ENCODE peak calls at places on chromosomes 13 and 19, in six cellular contexts. One of them, this sample, is unnamed.

GRCh38 chr13:113978741-113979481 is 5.0 kb upstream of the C13orf46 start:
- DNase-seq in psoas muscle: peak; percentile 10
- DNase-seq in OCI-LY7: no peak
- DNase-seq in CD4-positive, alpha-beta memory T cell: no peak
- DNase-seq in GM23338: no peak
- DNase-seq in thoracic aorta: no peak
- DNase-seq in this sample: no peak

GRCh38 chr19:33379151-33379829 is 5.8 kb downstream of the CEBPG start:
- DNase-seq in thoracic aorta: no peak
- DNase-seq in OCI-LY7: no peak
- DNase-seq in CD4-positive, alpha-beta memory T cell: no peak
- DNase-seq in psoas muscle: no peak
- DNase-seq in GM23338: no peak
- DNase-seq in this sample: no peak

GRCh38 chr13:50529154-50529882 is 314.2 kb downstream of the DLEU7 start:
- DNase-seq in OCI-LY7: no peak
- DNase-seq in thoracic aorta: peak; percentile 37
- DNase-seq in psoas muscle: peak; percentile 86
- DNase-seq in GM23338: no peak
- DNase-seq in CD4-positive, alpha-beta memory T cell: no peak
- DNase-seq in this sample: no peak

GRCh38 chr13:40442191-40442590 is 224.2 kb downstream of the FOXO1 start:
- DNase-seq in psoas muscle: peak; percentile 43
- DNase-seq in thoracic aorta: no peak
- DNase-seq in CD4-positive, alpha-beta memory T cell: no peak
- DNase-seq in GM23338: no peak
- DNase-seq in OCI-LY7: no peak
- DNase-seq in this sample: no peak

GRCh38 chr19:35673121-35673804 is 6.9 kb downstream of the UPK1A start:
- DNase-seq in thoracic aorta: no peak
- DNase-seq in CD4-positive, alpha-beta memory T cell: peak; percentile 15
- DNase-seq in psoas muscle: peak; percentile 34
- DNase-seq in GM23338: peak; percentile 84
- DNase-seq in OCI-LY7: no peak
- DNase-seq in this sample: peak; percentile 37

GRCh38 chr19:38693380-38694223 is 46.2 kb downstream of the ACTN4 start:
- DNase-seq in CD4-positive, alpha-beta memory T cell: peak; percentile 62
- DNase-seq in OCI-LY7: peak; percentile 9
- DNase-seq in psoas muscle: no peak
- DNase-seq in thoracic aorta: no peak
- DNase-seq in GM23338: peak; percentile 85
- DNase-seq in this sample: no peak

GRCh38 chr19:40193587-40193849 is 2.3 kb downstream of the MAP3K10 start:
- DNase-seq in CD4-positive, alpha-beta memory T cell: no peak
- DNase-seq in psoas muscle: no peak
- DNase-seq in thoracic aorta: no peak
- DNase-seq in OCI-LY7: no peak
- DNase-seq in GM23338: no peak
- DNase-seq in this sample: no peak

GRCh38 chr13:25691654-25692053 is 319.9 kb downstream of the ATP8A2 start:
- DNase-seq in OCI-LY7: no peak
- DNase-seq in psoas muscle: no peak
- DNase-seq in thoracic aorta: no peak
- DNase-seq in CD4-positive, alpha-beta memory T cell: no peak
- DNase-seq in GM23338: no peak
- DNase-seq in this sample: no peak

GRCh38 chr13:26752671-26753070 is 7.9 kb downstream of the GPR12 start:
- DNase-seq in thoracic aorta: no peak
- DNase-seq in OCI-LY7: no peak
- DNase-seq in GM23338: no peak
- DNase-seq in CD4-positive, alpha-beta memory T cell: no peak
- DNase-seq in psoas muscle: no peak
- DNase-seq in this sample: no peak

GRCh38 chr19:14507704-14508246 is 10.4 kb downstream of the DNAJB1 start:
- DNase-seq in OCI-LY7: no peak
- DNase-seq in GM23338: no peak
- DNase-seq in psoas muscle: no peak
- DNase-seq in thoracic aorta: no peak
- DNase-seq in CD4-positive, alpha-beta memory T cell: no peak
- DNase-seq in this sample: no peak

GRCh38 chr19:13098291-13099072 is 4.2 kb downstream of the LYL1 start:
- DNase-seq in OCI-LY7: no peak
- DNase-seq in thoracic aorta: no peak
- DNase-seq in psoas muscle: no peak
- DNase-seq in CD4-positive, alpha-beta memory T cell: peak; percentile 46
- DNase-seq in GM23338: peak; percentile 72
- DNase-seq in this sample: no peak

GRCh38 chr13:21759503-21759902 is 88.6 kb downstream of the FGF9 start:
- DNase-seq in GM23338: no peak
- DNase-seq in OCI-LY7: no peak
- DNase-seq in psoas muscle: no peak
- DNase-seq in CD4-positive, alpha-beta memory T cell: no peak
- DNase-seq in thoracic aorta: no peak
- DNase-seq in this sample: no peak

GRCh38 chr19:35486268-35486708 is 4.0 kb downstream of the KRTDAP start:
- DNase-seq in OCI-LY7: no peak
- DNase-seq in psoas muscle: no peak
- DNase-seq in thoracic aorta: no peak
- DNase-seq in GM23338: no peak
- DNase-seq in CD4-positive, alpha-beta memory T cell: no peak
- DNase-seq in this sample: no peak

GRCh38 chr13:34942732-34943674 is 933 bp downstream of the NBEA start:
- DNase-seq in CD4-positive, alpha-beta memory T cell: peak; percentile 5
- DNase-seq in GM23338: peak; percentile 78
- DNase-seq in psoas muscle: peak; percentile 18
- DNase-seq in thoracic aorta: no peak
- DNase-seq in OCI-LY7: peak; percentile 28
- DNase-seq in this sample: no peak

GRCh38 chr19:11821474-11821873 is 7.4 kb downstream of the ZNF440 start:
- DNase-seq in psoas muscle: no peak
- DNase-seq in CD4-positive, alpha-beta memory T cell: no peak
- DNase-seq in GM23338: no peak
- DNase-seq in OCI-LY7: no peak
- DNase-seq in thoracic aorta: no peak
- DNase-seq in this sample: no peak
- H3K4me1 ChIP-seq in psoas muscle: no peaks in the 10 kb centered on the region
- H3K4me1 ChIP-seq in CD4-positive, alpha-beta memory T cell: no peaks in the 10 kb centered on the region
- H3K4me1 ChIP-seq in GM23338: no peaks in the 10 kb centered on the region
- H3K4me1 ChIP-seq in OCI-LY7: no peaks in the 10 kb centered on the region
- H3K4me1 ChIP-seq in thoracic aorta: no peaks in the 10 kb centered on the region
- H3K4me1 ChIP-seq in this sample: no peaks in the 10 kb centered on the region

DNA sequence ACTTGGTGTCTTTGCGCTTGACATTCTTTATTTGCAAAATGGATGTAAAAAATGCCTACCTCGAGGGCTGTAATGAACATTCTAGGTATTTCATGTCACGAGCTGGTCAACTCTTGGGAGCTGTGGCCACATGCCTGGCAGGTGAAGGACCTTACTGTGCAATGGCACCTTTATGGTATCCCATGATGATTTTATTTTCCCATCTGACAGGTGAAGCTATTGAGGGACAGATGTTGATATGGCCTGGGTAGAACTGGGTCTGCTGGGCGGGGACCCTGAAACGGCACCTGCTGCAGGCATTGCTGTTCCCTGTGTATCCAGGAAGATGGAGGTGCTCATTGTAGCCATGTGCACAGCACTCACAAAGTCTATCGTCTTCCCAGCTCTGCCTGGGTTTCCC is 332.2 kb downstream of the TEX29 start:
- DNase-seq in psoas muscle: no peak
- DNase-seq in thoracic aorta: no peak
- DNase-seq in GM23338: no peak
- DNase-seq in CD4-positive, alpha-beta memory T cell: no peak
- DNase-seq in OCI-LY7: no peak
- DNase-seq in this sample: no peak
- H3K36me3 ChIP-seq in psoas muscle: no peaks in the 10 kb centered on the region
- H3K36me3 ChIP-seq in thoracic aorta: no peaks in the 10 kb centered on the region
- H3K36me3 ChIP-seq in GM23338: no peaks in the 10 kb centered on the region
- H3K36me3 ChIP-seq in CD4-positive, alpha-beta memory T cell: no peaks in the 10 kb centered on the region
- H3K36me3 ChIP-seq in OCI-LY7: no peaks in the 10 kb centered on the region
- H3K36me3 ChIP-seq in this sample: no peaks in the 10 kb centered on the region

DNA sequence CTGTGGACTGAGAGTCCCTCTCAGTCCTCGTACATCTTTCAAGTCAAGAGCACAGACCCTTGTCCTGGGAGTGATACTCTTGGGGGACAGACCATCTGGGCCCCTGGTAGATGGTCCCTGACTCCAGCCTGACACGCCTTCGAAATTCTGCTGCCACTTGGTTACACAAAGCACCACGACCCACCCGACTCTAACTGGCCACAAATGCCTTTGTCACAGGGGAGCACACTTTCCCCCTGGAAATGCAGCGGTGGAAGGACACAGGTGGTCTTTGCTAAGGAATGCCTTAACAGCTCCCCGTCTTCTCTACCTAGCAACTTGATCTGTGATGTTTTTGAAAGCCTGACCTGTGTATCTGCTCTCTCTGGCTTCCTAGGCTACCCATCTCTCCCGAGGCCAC is 13.8 kb upstream of the DHRS12 start:
- DNase-seq in psoas muscle: no peak
- DNase-seq in GM23338: no peak
- DNase-seq in OCI-LY7: no peak
- DNase-seq in CD4-positive, alpha-beta memory T cell: no peak
- DNase-seq in thoracic aorta: no peak
- DNase-seq in this sample: no peak
- H3K4me1 ChIP-seq in psoas muscle: peaks cover 14% of the 10 kb centered on the region
- H3K4me1 ChIP-seq in GM23338: peaks cover 31% of the 10 kb centered on the region
- H3K4me1 ChIP-seq in OCI-LY7: peaks cover 83% of the 10 kb centered on the region
- H3K4me1 ChIP-seq in CD4-positive, alpha-beta memory T cell: peaks cover 77% of the 10 kb centered on the region
- H3K4me1 ChIP-seq in thoracic aorta: peaks cover 15% of the 10 kb centered on the region
- H3K4me1 ChIP-seq in this sample: peaks cover 8% of the 10 kb centered on the region

GRCh38 chr19:29305268-29305667 is 92.3 kb upstream of the UQCRFS1 start:
- DNase-seq in OCI-LY7: no peak
- DNase-seq in CD4-positive, alpha-beta memory T cell: no peak
- DNase-seq in psoas muscle: no peak
- DNase-seq in thoracic aorta: no peak
- DNase-seq in GM23338: no peak
- DNase-seq in this sample: no peak

GRCh38 chr19:29311391-29311790 is 98.4 kb upstream of the UQCRFS1 start:
- DNase-seq in psoas muscle: no peak
- DNase-seq in GM23338: peak; percentile 39
- DNase-seq in thoracic aorta: no peak
- DNase-seq in OCI-LY7: no peak
- DNase-seq in CD4-positive, alpha-beta memory T cell: no peak
- DNase-seq in this sample: no peak

GRCh38 chr19:29309637-29310036 is 96.7 kb upstream of the UQCRFS1 start:
- DNase-seq in thoracic aorta: no peak
- DNase-seq in GM23338: no peak
- DNase-seq in CD4-positive, alpha-beta memory T cell: no peak
- DNase-seq in psoas muscle: no peak
- DNase-seq in OCI-LY7: no peak
- DNase-seq in this sample: no peak

GRCh38 chr19:29303707-29304090 is 90.7 kb upstream of the UQCRFS1 start:
- DNase-seq in CD4-positive, alpha-beta memory T cell: no peak
- DNase-seq in OCI-LY7: no peak
- DNase-seq in thoracic aorta: no peak
- DNase-seq in GM23338: no peak
- DNase-seq in psoas muscle: no peak
- DNase-seq in this sample: no peak

GRCh38 chr19:29308977-29309520 is 96.1 kb upstream of the UQCRFS1 start:
- DNase-seq in thoracic aorta: no peak
- DNase-seq in psoas muscle: no peak
- DNase-seq in CD4-positive, alpha-beta memory T cell: no peak
- DNase-seq in OCI-LY7: no peak
- DNase-seq in GM23338: peak; percentile 64
- DNase-seq in this sample: no peak
- H3K36me3 ChIP-seq in thoracic aorta: no peaks in the 10 kb centered on the region
- H3K36me3 ChIP-seq in psoas muscle: no peaks in the 10 kb centered on the region
- H3K36me3 ChIP-seq in CD4-positive, alpha-beta memory T cell: no peaks in the 10 kb centered on the region
- H3K36me3 ChIP-seq in OCI-LY7: no peaks in the 10 kb centered on the region
- H3K36me3 ChIP-seq in GM23338: no peaks in the 10 kb centered on the region
- H3K36me3 ChIP-seq in this sample: no peaks in the 10 kb centered on the region

DNA sequence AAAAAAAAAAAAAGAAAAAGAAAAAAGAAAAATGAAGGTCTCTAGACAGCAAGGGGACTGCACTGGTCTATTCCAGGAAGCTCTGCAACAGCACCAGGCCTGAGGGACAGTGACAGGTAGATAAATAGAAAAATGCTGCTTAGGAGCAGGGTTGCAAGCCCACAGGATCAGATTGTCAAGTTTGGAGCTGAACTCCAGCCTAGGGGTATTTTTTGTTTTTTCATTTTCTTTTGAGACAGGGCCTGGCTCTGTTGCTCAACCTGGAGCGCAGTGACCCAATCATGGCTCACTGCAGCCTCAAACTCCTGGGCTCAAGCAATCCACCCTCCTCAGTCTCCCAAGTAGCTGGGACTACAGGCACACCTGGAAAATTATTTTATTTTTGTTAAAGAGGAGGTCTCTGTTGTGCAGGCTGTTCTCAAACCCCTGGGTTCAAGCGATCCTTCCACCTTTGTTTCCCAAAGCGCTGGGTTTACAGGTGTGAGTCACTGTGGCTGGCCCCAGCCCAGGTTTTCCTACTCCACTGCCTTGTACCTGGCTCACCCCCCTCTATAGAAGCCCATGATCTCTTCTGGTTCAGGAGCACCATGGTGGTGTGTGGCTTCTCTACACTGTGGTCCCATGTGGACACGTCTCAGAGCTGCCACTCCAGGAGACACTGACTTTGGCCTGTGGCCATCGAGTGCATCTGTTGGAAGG is 23.9 kb downstream of the POP4 start:
- DNase-seq in GM23338: no peak
- DNase-seq in psoas muscle: no peak
- DNase-seq in CD4-positive, alpha-beta memory T cell: no peak
- DNase-seq in thoracic aorta: no peak
- DNase-seq in OCI-LY7: no peak
- DNase-seq in this sample: no peak
- H3K4me1 ChIP-seq in GM23338: peaks cover 9% of the 10 kb centered on the region
- H3K4me1 ChIP-seq in psoas muscle: no peaks in the 10 kb centered on the region
- H3K4me1 ChIP-seq in CD4-positive, alpha-beta memory T cell: peaks cover 4% of the 10 kb centered on the region
- H3K4me1 ChIP-seq in thoracic aorta: no peaks in the 10 kb centered on the region
- H3K4me1 ChIP-seq in OCI-LY7: peaks cover 8% of the 10 kb centered on the region
- H3K4me1 ChIP-seq in this sample: peaks cover 2% of the 10 kb centered on the region

DNA sequence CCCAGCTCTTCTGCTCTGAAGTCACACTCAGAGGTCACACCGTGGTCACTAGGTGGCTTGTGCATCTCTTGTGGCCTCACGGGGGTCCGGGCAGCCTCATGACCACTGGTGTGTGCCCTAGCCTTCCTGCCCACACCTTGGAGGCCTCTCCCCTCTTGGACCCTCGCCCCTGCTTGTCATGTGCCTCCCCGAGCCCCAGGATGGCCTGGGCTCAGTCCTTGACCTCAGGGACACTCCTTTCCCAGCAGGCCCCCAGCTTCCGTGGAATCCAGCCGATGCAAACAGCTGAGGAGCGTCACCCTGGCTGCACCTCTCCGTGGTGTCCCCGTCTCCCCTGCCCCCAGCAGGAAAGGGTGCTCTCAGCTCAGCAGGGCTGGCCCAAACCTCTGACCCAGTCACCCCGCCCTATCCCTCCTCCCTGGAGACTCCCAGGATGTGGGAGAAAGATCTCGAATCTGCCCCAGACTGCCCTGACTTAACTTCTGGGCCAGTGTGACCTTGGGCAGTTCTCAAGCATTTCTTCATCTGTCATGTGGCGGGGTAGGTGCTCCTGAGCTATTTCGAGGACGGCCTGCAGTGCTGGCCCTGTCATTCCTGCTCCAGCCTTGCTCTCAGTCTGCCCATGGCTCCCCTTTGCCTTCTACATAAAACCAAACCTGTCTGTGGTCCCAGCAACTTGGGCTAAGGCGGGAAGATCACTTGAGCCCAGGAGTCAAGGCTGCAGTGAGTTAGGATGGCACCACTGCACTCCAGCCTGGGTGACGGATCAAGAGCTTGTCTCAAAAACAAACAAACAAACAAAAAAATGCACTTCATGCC is 4.6 kb upstream of the SLC25A42 start:
- DNase-seq in thoracic aorta: no peak
- DNase-seq in psoas muscle: no peak
- DNase-seq in GM23338: no peak
- DNase-seq in CD4-positive, alpha-beta memory T cell: no peak
- DNase-seq in OCI-LY7: no peak
- DNase-seq in this sample: no peak
- H3K36me3 ChIP-seq in thoracic aorta: no peaks in the 10 kb centered on the region
- H3K36me3 ChIP-seq in psoas muscle: peaks cover 6% of the 10 kb centered on the region
- H3K36me3 ChIP-seq in GM23338: peaks cover 3% of the 10 kb centered on the region
- H3K36me3 ChIP-seq in CD4-positive, alpha-beta memory T cell: peaks cover 12% of the 10 kb centered on the region
- H3K36me3 ChIP-seq in OCI-LY7: peaks cover 66% of the 10 kb centered on the region
- H3K36me3 ChIP-seq in this sample: peaks cover 26% of the 10 kb centered on the region

GRCh38 chr13:39407786-39408185 is 195.2 kb downstream of the LHFPL6 start:
- DNase-seq in GM23338: no peak
- DNase-seq in OCI-LY7: no peak
- DNase-seq in psoas muscle: no peak
- DNase-seq in CD4-positive, alpha-beta memory T cell: no peak
- DNase-seq in thoracic aorta: no peak
- DNase-seq in this sample: no peak
- H3K4me1 ChIP-seq in GM23338: peaks cover 45% of the 10 kb centered on the region
- H3K4me1 ChIP-seq in OCI-LY7: no peaks in the 10 kb centered on the region
- H3K4me1 ChIP-seq in psoas muscle: no peaks in the 10 kb centered on the region
- H3K4me1 ChIP-seq in CD4-positive, alpha-beta memory T cell: no peaks in the 10 kb centered on the region
- H3K4me1 ChIP-seq in thoracic aorta: peaks cover 51% of the 10 kb centered on the region
- H3K4me1 ChIP-seq in this sample: peaks cover 1% of the 10 kb centered on the region